ENCODE peak calls at places on chromosomes 4 and X, in four cellular contexts. F, N, I and S are unnamed samples.

GRCh38 chr4:86482851-86483490 is 111.1 kb upstream of the PTPN13 start:
- DNase-seq in I (no peak), F (no peak), N (no peak), S (no peak)

GRCh38 chrX:154351183-154352011 is 23.0 kb downstream of the FLNA start:
- DNase-seq in N (no peak), I (no peak), F (no peak), S (no peak)

GRCh38 chrX:154546354-154547244 is at the start of gene G6PD:
- DNase-seq in I (peak), F (peak), N (no peak), S (no peak)

GRCh38 chrX:102129473-102129872 is 4.0 kb downstream of the TCEAL2 start:
- DNase-seq in F (no peak), N (no peak), I (no peak), S (no peak)

GRCh38 chrX:103063918-103064434 is at the start of gene BEX1:
- DNase-seq in F (no peak), N (no peak), I (no peak), S (no peak)

GRCh38 chrX:134246282-134246681 is 9.3 kb downstream of the CCDC160 start:
- DNase-seq in I (no peak), F (no peak), N (no peak), S (no peak)

GRCh38 chr4:124947622-124948265 is 235.2 kb upstream of the ANKRD50 start:
- DNase-seq in F (no peak), N (no peak), I (no peak), S (no peak)

GRCh38 chr4:173243321-173243720 is 74.7 kb downstream of the GALNT7 start:
- DNase-seq in N (peak), F (no peak), I (no peak), S (peak)

GRCh38 chrX:71103110-71103983 is 3.2 kb downstream of the CXorf65 start:
- DNase-seq in F (peak), N (no peak), I (peak), S (no peak)

GRCh38 chr4:89000844-89001360 is 56.1 kb downstream of the FAM13A start:
- DNase-seq in F (no peak), I (no peak), N (no peak), S (peak)

GRCh38 chrX:105876658-105877057 is 54.3 kb downstream of the NRK start:
- DNase-seq in I (no peak), F (no peak), N (no peak), S (no peak)

GRCh38 chr4:73606465-73606974 is 13.7 kb downstream of the RASSF6 start:
- DNase-seq in I (no peak), F (no peak), N (no peak), S (no peak)

GRCh38 chr4:1057403-1057745 is 45.9 kb downstream of the FGFRL1 start:
- DNase-seq in N (no peak), I (no peak), F (no peak), S (no peak)

GRCh38 chr4:32226201-32226600 is 1506.0 kb downstream of the PCDH7 start:
- DNase-seq in F (no peak), N (peak), I (no peak), S (peak)

GRCh38 chrX:11180571-11180970 is 69.4 kb downstream of the HCCS start:
- DNase-seq in I (no peak), N (no peak), F (no peak), S (no peak)

GRCh38 chr4:178081931-178082330 is 639.7 kb upstream of the AGA start:
- DNase-seq in N (no peak), F (no peak), I (no peak), S (no peak)

GRCh38 chr4:1081689-1082040 is 31.7 kb downstream of the RNF212 start:
- DNase-seq in F (no peak), N (no peak), I (no peak), S (no peak)

GRCh38 chr4:19194672-19195071 is 1057.0 kb upstream of the SLIT2 start:
- DNase-seq in F (no peak), N (no peak), I (no peak), S (no peak)

GRCh38 chrX:39642071-39642470 is 455.7 kb downstream of the BCOR start:
- DNase-seq in I (no peak), N (no peak), F (no peak), S (no peak)

GRCh38 chrX:55056820-55057690 is 17.8 kb upstream of the PAGE2B start:
- DNase-seq in N (no peak), F (no peak), I (peak), S (no peak)

GRCh38 chrX:14616301-14616700 is 87.0 kb downstream of the GLRA2 start:
- DNase-seq in N (no peak), I (no peak), F (no peak), S (no peak)

GRCh38 chr4:182380701-182381295 is 137.6 kb downstream of the TENM3 start:
- DNase-seq in N (no peak), I (no peak), F (no peak), S (no peak)

GRCh38 chr4:38669233-38669632 is 5.2 kb downstream of the KLF3 start:
- DNase-seq in I (no peak), N (no peak), F (no peak), S (no peak)

GRCh38 chr4:184198190-184198589 is 19.5 kb downstream of the ENPP6 start:
- DNase-seq in F (no peak), I (no peak), N (no peak), S (no peak)

GRCh38 chrX:130055103-130055502 is 55.2 kb downstream of the ELF4 start:
- DNase-seq in N (no peak), I (no peak), F (no peak), S (peak)

GRCh38 chrX:94288972-94289371 is 615.0 kb downstream of the FAM133A start:
- DNase-seq in I (no peak), N (no peak), F (no peak), S (no peak)

GRCh38 chr4:148430847-148431246 is 11.4 kb downstream of the NR3C2 start:
- DNase-seq in N (no peak), F (no peak), I (no peak), S (no peak)

GRCh38 chrX:150088042-150088441 is 149.8 kb upstream of the EOLA2 start:
- DNase-seq in I (no peak), N (no peak), F (no peak), S (no peak)

GRCh38 chr4:138399041-138399440 is 156.9 kb upstream of the SLC7A11 start:
- DNase-seq in I (no peak), N (no peak), F (no peak), S (no peak)